ENCODE peak calls at places on chromosomes 3 and 15, in six cellular contexts. U, X, M, L, R and D are unnamed samples.

GRCh38 chr3:72375237-72376154 is 472.7 kb downstream of the SHQ1 start:
- DNase-seq in L (no peak), U (peak; percentile 74), X (no peak), M (no peak), R (no peak), D (no peak)

GRCh38 chr3:171516765-171517164 is 56.6 kb upstream of the TNIK start:
- DNase-seq in R (no peak), X (no peak), L (no peak), M (no peak), U (no peak), D (no peak)

GRCh38 chr3:50442940-50443579 is 60.4 kb downstream of the CACNA2D2 start:
- DNase-seq in M (no peak), U (no peak), R (no peak), X (no peak), L (no peak), D (no peak)

GRCh38 chr3:180175572-180175971 is 138.8 kb upstream of the PEX5L start:
- DNase-seq in M (no peak), X (no peak), U (no peak), R (no peak), L (no peak), D (no peak)

GRCh38 chr3:108590443-108590842 is 921 bp downstream of the DZIP3 start:
- DNase-seq in L (no peak), X (no peak), M (peak; percentile 10), U (no peak), R (no peak), D (no peak)

GRCh38 chr3:112005091-112005672 is 6.5 kb downstream of the TAGLN3 start:
- DNase-seq in L (no peak), U (no peak), X (no peak), R (no peak), M (no peak), D (no peak)

GRCh38 chr15:73955851-73956250 is 29.6 kb downstream of the LOXL1 start:
- DNase-seq in U (no peak), L (no peak), M (no peak), X (no peak), R (no peak), D (no peak)

GRCh38 chr3:193552911-193553310 is 1.8 kb downstream of the ATP13A4 start:
- DNase-seq in U (no peak), R (no peak), X (no peak), M (no peak), L (no peak), D (no peak)

GRCh38 chr3:67094769-67095168 is 96.7 kb downstream of the KBTBD8 start:
- DNase-seq in U (no peak), M (peak; percentile 75), R (no peak), X (no peak), L (no peak), D (no peak)

GRCh38 chr3:52022323-52023100 is 26.8 kb upstream of the RPL29 start:
- DNase-seq in M (no peak), X (no peak), R (peak; percentile 70), L (no peak), U (no peak), D (no peak)

GRCh38 chr15:57031605-57032004 is 113.2 kb downstream of the TCF12 start:
- DNase-seq in M (peak; percentile 35), X (peak; percentile 5), R (peak; percentile 38), U (peak; percentile 11), L (no peak), D (no peak)

GRCh38 chr3:32963871-32964270 is 12.4 kb downstream of the CCR4 start:
- DNase-seq in X (no peak), U (peak; percentile 63), L (no peak), M (no peak), R (no peak), D (no peak)

GRCh38 chr3:61807865-61808276 is 246.5 kb downstream of the PTPRG start:
- DNase-seq in R (no peak), X (no peak), U (no peak), M (peak; percentile 17), L (no peak), D (no peak)

GRCh38 chr3:133856316-133856715 is 39.4 kb downstream of the RAB6B start:
- DNase-seq in U (no peak), L (no peak), M (no peak), X (no peak), R (no peak), D (no peak)

GRCh38 chr3:127089487-127090145 is 103.3 kb upstream of the PRR23E start:
- DNase-seq in L (no peak), X (no peak), U (no peak), M (no peak), R (no peak), D (peak; percentile 67)

GRCh38 chr3:111932962-111933361 is 45.9 kb upstream of the ABHD10 start:
- DNase-seq in R (no peak), X (no peak), U (no peak), M (no peak), L (no peak), D (no peak)

GRCh38 chr3:40695848-40696247 is 171.1 kb downstream of the ZNF621 start:
- DNase-seq in U (no peak), X (no peak), L (no peak), M (no peak), R (no peak), D (no peak)

GRCh38 chr3:185823280-185824044 is 1.4 kb downstream of the IGF2BP2 start:
- DNase-seq in L (no peak), R (peak; percentile 44), U (peak; percentile 37), M (peak; percentile 79), X (peak; percentile 43), D (peak; percentile 12)

GRCh38 chr3:182000454-182000853 is 288.7 kb downstream of the SOX2 start:
- DNase-seq in R (no peak), L (no peak), M (no peak), U (no peak), X (no peak), D (no peak)

GRCh38 chr15:90000175-90000923 is 775 bp upstream of the ZNF710 start:
- DNase-seq in U (peak; percentile 20), M (peak; percentile 60), L (no peak), R (peak; percentile 51), X (peak; percentile 60), D (no peak)

GRCh38 chr3:167669699-167670098 is 16.0 kb upstream of the WDR49 start:
- DNase-seq in X (no peak), M (no peak), L (no peak), R (no peak), U (no peak), D (no peak)

GRCh38 chr15:100031665-100032357 is 298.6 kb upstream of the LYSMD4 start:
- DNase-seq in L (no peak), X (no peak), U (no peak), R (no peak), M (no peak), D (no peak)

GRCh38 chr3:129182390-129183180 is 1.1 kb downstream of the CNBP start:
- DNase-seq in M (no peak), X (no peak), U (peak; percentile 54), R (no peak), L (no peak), D (no peak)

GRCh38 chr3:184765730-184766074 is 46.3 kb upstream of the VPS8 start:
- DNase-seq in L (no peak), U (no peak), R (no peak), X (no peak), M (no peak), D (no peak)

GRCh38 chr15:29792426-29793159 is 29.7 kb downstream of the TJP1 start:
- DNase-seq in U (no peak), M (no peak), X (no peak), L (no peak), R (no peak), D (no peak)

GRCh38 chr3:181683563-181683962 is 28.2 kb upstream of the SOX2 start:
- DNase-seq in U (no peak), M (no peak), L (no peak), R (no peak), X (no peak), D (no peak)

GRCh38 chr3:77835916-77836315 is 796.0 kb downstream of the ROBO2 start:
- DNase-seq in M (no peak), U (no peak), R (no peak), L (no peak), X (no peak), D (no peak)

GRCh38 chr15:97350813-97351212 is 609.7 kb upstream of the ARRDC4 start:
- DNase-seq in R (no peak), M (no peak), L (no peak), U (no peak), X (no peak), D (no peak)

GRCh38 chr3:146640955-146641867 is 36.1 kb upstream of the PLSCR5 start:
- DNase-seq in L (no peak), U (peak; percentile 15), X (peak; percentile 28), R (peak; percentile 41), M (peak; percentile 39), D (no peak)

GRCh38 chr3:171753665-171754408 is 56.4 kb downstream of the PLD1 start:
- DNase-seq in L (no peak), M (no peak), R (no peak), X (no peak), U (no peak), D (no peak)

GRCh38 chr15:80991446-80991845 is 1.8 kb upstream of the MESD start:
- DNase-seq in U (peak; percentile 58), X (no peak), R (no peak), L (no peak), M (no peak), D (peak; percentile 55)

GRCh38 chr3:117964814-117965213 is 1069.8 kb downstream of the IGSF11 start:
- DNase-seq in M (no peak), L (no peak), X (no peak), R (no peak), U (no peak), D (no peak)